ENCODE peak calls at places on chromosomes 11 and 22, in four cellular contexts. A is cardiac septum; G is activated CD8-positive, alpha-beta memory T cell treated with anti-CD3 and anti-CD28 coated beads, Interleukin-2, amount 50 U/mL, for 48 hours; S is activated naive CD4-positive, alpha-beta T cell. Y is an unnamed sample.

GRCh38 chr11:105588001-105588400 is 21.9 kb upstream of the GRIA4 start:
- DNase-seq in A (no peak), G (no peak), S (no peak), Y (no peak)

GRCh38 chr11:1749020-1749758 is 1.2 kb downstream of the IFITM10 start:
- DNase-seq in A (no peak), G (no peak), S (no peak), Y (no peak)

GRCh38 chr11:120285256-120285655 is 39.8 kb upstream of the TLCD5 start:
- DNase-seq in A (no peak), G (no peak), S (no peak), Y (no peak)

GRCh38 chr11:3004481-3004880 is 12.4 kb upstream of the NAP1L4 start:
- DNase-seq in A (peak), G (no peak), S (no peak), Y (no peak)

GRCh38 chr22:47063606-47064005 is 301.2 kb downstream of the TBC1D22A start:
- DNase-seq in A (peak), G (peak), S (no peak), Y (no peak)

GRCh38 chr22:37046589-37046988 is 5.0 kb upstream of the KCTD17 start:
- DNase-seq in A (no peak), G (no peak), S (no peak), Y (no peak)

GRCh38 chr11:103024086-103024485 is 67.9 kb downstream of the DCUN1D5 start:
- DNase-seq in A (no peak), G (no peak), S (no peak), Y (no peak)

GRCh38 chr11:84899134-84899533 is 728.0 kb downstream of the DLG2 start:
- DNase-seq in A (no peak), G (no peak), S (no peak), Y (no peak)

GRCh38 chr11:85062626-85063025 is 564.5 kb downstream of the DLG2 start:
- DNase-seq in A (no peak), G (no peak), S (no peak), Y (no peak)

GRCh38 chr22:31049815-31050420 is 31.2 kb upstream of the SMTN start:
- DNase-seq in A (peak), G (no peak), S (no peak), Y (no peak)

GRCh38 chr11:12137938-12138731 is 27.7 kb downstream of the MICAL2 start:
- DNase-seq in A (no peak), G (no peak), S (no peak), Y (no peak)

GRCh38 chr11:75421902-75422247 is 11.1 kb downstream of the KLHL35 start:
- DNase-seq in A (no peak), G (no peak), S (no peak), Y (no peak)

GRCh38 chr11:66339686-66340483 is 3.7 kb upstream of the RIN1 start:
- DNase-seq in A (no peak), G (no peak), S (no peak), Y (no peak)

GRCh38 chr11:12263141-12263693 is 114.2 kb upstream of the PARVA start:
- DNase-seq in A (no peak), G (no peak), S (no peak), Y (no peak)

GRCh38 chr11:70265341-70265740 is 5.1 kb upstream of the PPFIA1 start:
- DNase-seq in A (no peak), G (no peak), S (no peak), Y (no peak)

GRCh38 chr22:32880906-32881596 is 79.5 kb downstream of the TIMP3 start:
- DNase-seq in A (peak), G (no peak), S (no peak), Y (no peak)

GRCh38 chr22:39559456-39560105 is 11.0 kb upstream of the CACNA1I start:
- DNase-seq in A (no peak), G (no peak), S (no peak), Y (no peak)

GRCh38 chr11:95335989-95336388 is 105.0 kb upstream of the SESN3 start:
- DNase-seq in A (no peak), G (no peak), S (no peak), Y (no peak)

GRCh38 chr11:6418958-6419611 is at the start of gene APBB1:
- DNase-seq in A (no peak), G (peak), S (peak), Y (peak)

GRCh38 chr11:66607126-66607834 is 9.2 kb upstream of the RBM14 start:
- DNase-seq in A (peak), G (no peak), S (no peak), Y (no peak)

GRCh38 chr11:63553759-63554158 is 9.4 kb downstream of the PLAAT2 start:
- DNase-seq in A (no peak), G (peak), S (no peak), Y (peak)

GRCh38 chr22:50531546-50532352 is 1.9 kb upstream of the TYMP start:
- DNase-seq in A (peak), G (peak), S (no peak), Y (peak)

GRCh38 chr11:66419825-66420224 is 1.0 kb upstream of the NPAS4 start:
- DNase-seq in A (no peak), G (no peak), S (no peak), Y (no peak)

GRCh38 chr11:44446341-44446712 is 119.1 kb upstream of the CD82 start:
- DNase-seq in A (no peak), G (peak), S (no peak), Y (no peak)

GRCh38 chr22:46812786-46813185 is 50.3 kb downstream of the TBC1D22A start:
- DNase-seq in A (no peak), G (no peak), S (no peak), Y (no peak)

GRCh38 chr11:9330387-9331384 is 16.3 kb upstream of the TMEM41B start:
- DNase-seq in A (no peak), G (no peak), S (no peak), Y (no peak)

GRCh38 chr11:134542401-134543143 is 130.5 kb upstream of the B3GAT1 start:
- DNase-seq in A (peak), G (peak), S (no peak), Y (no peak)

GRCh38 chr11:115629456-115630015 is 125.3 kb upstream of the CADM1 start:
- DNase-seq in A (no peak), G (no peak), S (no peak), Y (no peak)

GRCh38 chr11:42034821-42035220 is 575.4 kb upstream of the LRRC4C start:
- DNase-seq in A (no peak), G (no peak), S (no peak), Y (no peak)

GRCh38 chr11:29159552-29160465 is 857.0 kb downstream of the KCNA4 start:
- DNase-seq in A (no peak), G (no peak), S (no peak), Y (no peak)

GRCh38 chr11:2687223-2687530 is 12.6 kb downstream of the KCNQ1OT1 start:
- DNase-seq in A (peak), G (no peak), S (no peak), Y (no peak)

GRCh38 chr11:57321996-57322880 is 2.5 kb downstream of the TNKS1BP1 start:
- DNase-seq in A (peak), G (no peak), S (no peak), Y (no peak)

GRCh38 chr11:16347928-16348685 is 8.2 kb downstream of the SOX6 start:
- DNase-seq in A (no peak), G (no peak), S (no peak), Y (no peak)

GRCh38 chr11:130874955-130875531 is 41.2 kb downstream of the SNX19 start:
- DNase-seq in A (no peak), G (no peak), S (no peak), Y (no peak)

GRCh38 chr11:65653229-65654225 is 9.2 kb downstream of the RELA start:
- DNase-seq in A (no peak), G (no peak), S (no peak), Y (no peak)

Y was measured in central memory CD8-positive, alpha-beta T cell.